ENCODE peak calls at places on chromosomes 3 and 15, in seven cellular contexts. One of them, this sample, is unnamed.

GRCh38 chr15:63483521-63484371 is 20.6 kb upstream of the USP3 start:
- DNase-seq in fibroblast of mammary gland: peak
- DNase-seq in astrocyte of the spinal cord: no peak
- DNase-seq in fibroblast of villous mesenchyme: no peak
- DNase-seq in prostate gland: no peak
- DNase-seq in neural progenitor cell: no peak
- DNase-seq in cardiac fibroblast: peak
- DNase-seq in this sample: peak

GRCh38 chr15:61835476-61836106 is 224.7 kb downstream of the VPS13C start:
- DNase-seq in fibroblast of mammary gland: peak
- DNase-seq in astrocyte of the spinal cord: peak
- DNase-seq in fibroblast of villous mesenchyme: peak
- DNase-seq in prostate gland: peak
- DNase-seq in neural progenitor cell: peak
- DNase-seq in cardiac fibroblast: peak
- DNase-seq in this sample: peak

GRCh38 chr15:49290204-49290603 is 120.2 kb downstream of the GALK2 start:
- DNase-seq in fibroblast of mammary gland: no peak
- DNase-seq in astrocyte of the spinal cord: no peak
- DNase-seq in fibroblast of villous mesenchyme: no peak
- DNase-seq in prostate gland: no peak
- DNase-seq in neural progenitor cell: no peak
- DNase-seq in cardiac fibroblast: no peak
- DNase-seq in this sample: no peak

GRCh38 chr3:179321585-179322322 is 1.1 kb upstream of the ZNF639 start:
- DNase-seq in fibroblast of mammary gland: peak
- DNase-seq in astrocyte of the spinal cord: peak
- DNase-seq in fibroblast of villous mesenchyme: peak
- DNase-seq in prostate gland: no peak
- DNase-seq in neural progenitor cell: peak
- DNase-seq in cardiac fibroblast: peak
- DNase-seq in this sample: peak

GRCh38 chr3:175179055-175179454 is 319.9 kb downstream of the NAALADL2 start:
- DNase-seq in fibroblast of mammary gland: no peak
- DNase-seq in astrocyte of the spinal cord: peak
- DNase-seq in fibroblast of villous mesenchyme: no peak
- DNase-seq in prostate gland: no peak
- DNase-seq in neural progenitor cell: no peak
- DNase-seq in cardiac fibroblast: no peak
- DNase-seq in this sample: no peak

GRCh38 chr15:33956397-33956796 is 11.9 kb upstream of the CHRM5 start:
- DNase-seq in fibroblast of mammary gland: peak
- DNase-seq in astrocyte of the spinal cord: no peak
- DNase-seq in fibroblast of villous mesenchyme: no peak
- DNase-seq in prostate gland: no peak
- DNase-seq in neural progenitor cell: no peak
- DNase-seq in cardiac fibroblast: peak
- DNase-seq in this sample: no peak

GRCh38 chr3:38002291-38002876 is 11.8 kb downstream of the VILL start:
- DNase-seq in fibroblast of mammary gland: no peak
- DNase-seq in astrocyte of the spinal cord: no peak
- DNase-seq in fibroblast of villous mesenchyme: no peak
- DNase-seq in prostate gland: no peak
- DNase-seq in neural progenitor cell: no peak
- DNase-seq in cardiac fibroblast: no peak
- DNase-seq in this sample: no peak

GRCh38 chr3:41045491-41045890 is 153.8 kb upstream of the CTNNB1 start:
- DNase-seq in fibroblast of mammary gland: no peak
- DNase-seq in astrocyte of the spinal cord: no peak
- DNase-seq in fibroblast of villous mesenchyme: no peak
- DNase-seq in prostate gland: no peak
- DNase-seq in neural progenitor cell: no peak
- DNase-seq in cardiac fibroblast: no peak
- DNase-seq in this sample: no peak

GRCh38 chr15:73906346-73907017 is 19.8 kb upstream of the LOXL1 start:
- DNase-seq in fibroblast of mammary gland: peak
- DNase-seq in astrocyte of the spinal cord: peak
- DNase-seq in fibroblast of villous mesenchyme: no peak
- DNase-seq in prostate gland: no peak
- DNase-seq in neural progenitor cell: no peak
- DNase-seq in cardiac fibroblast: peak
- DNase-seq in this sample: no peak

GRCh38 chr3:183563686-183563941 is 8.1 kb upstream of the KLHL6 start:
- DNase-seq in fibroblast of mammary gland: no peak
- DNase-seq in astrocyte of the spinal cord: no peak
- DNase-seq in fibroblast of villous mesenchyme: no peak
- DNase-seq in prostate gland: no peak
- DNase-seq in neural progenitor cell: no peak
- DNase-seq in cardiac fibroblast: no peak
- DNase-seq in this sample: no peak

GRCh38 chr3:183564046-183564445 is 8.5 kb upstream of the KLHL6 start:
- DNase-seq in fibroblast of mammary gland: no peak
- DNase-seq in astrocyte of the spinal cord: no peak
- DNase-seq in fibroblast of villous mesenchyme: no peak
- DNase-seq in prostate gland: no peak
- DNase-seq in neural progenitor cell: no peak
- DNase-seq in cardiac fibroblast: no peak
- DNase-seq in this sample: no peak

GRCh38 chr3:183555541-183556081 is at the start of gene KLHL6:
- DNase-seq in fibroblast of mammary gland: no peak
- DNase-seq in astrocyte of the spinal cord: no peak
- DNase-seq in fibroblast of villous mesenchyme: no peak
- DNase-seq in prostate gland: no peak
- DNase-seq in neural progenitor cell: no peak
- DNase-seq in cardiac fibroblast: peak
- DNase-seq in this sample: no peak

GRCh38 chr3:183560607-183561006 is 5.1 kb upstream of the KLHL6 start:
- DNase-seq in fibroblast of mammary gland: no peak
- DNase-seq in astrocyte of the spinal cord: no peak
- DNase-seq in fibroblast of villous mesenchyme: no peak
- DNase-seq in prostate gland: no peak
- DNase-seq in neural progenitor cell: peak
- DNase-seq in cardiac fibroblast: no peak
- DNase-seq in this sample: peak
- TF ChIP-seq CTCF in fibroblast of mammary gland: no peak
- TF ChIP-seq CTCF in astrocyte of the spinal cord: no peak
- TF ChIP-seq CTCF in fibroblast of villous mesenchyme: peak
- TF ChIP-seq CTCF in prostate gland: no peak
- TF ChIP-seq CTCF in neural progenitor cell: peak
- TF ChIP-seq CTCF in cardiac fibroblast: no peak
- TF ChIP-seq CTCF in this sample: no peak

GRCh38 chr3:194686414-194686815 is 732 bp downstream of the FAM43A start:
- DNase-seq in fibroblast of mammary gland: no peak
- DNase-seq in astrocyte of the spinal cord: no peak
- DNase-seq in fibroblast of villous mesenchyme: no peak
- DNase-seq in prostate gland: no peak
- DNase-seq in neural progenitor cell: no peak
- DNase-seq in cardiac fibroblast: no peak
- DNase-seq in this sample: no peak

GRCh38 chr3:194686816-194687637 is 1.3 kb downstream of the FAM43A start:
- DNase-seq in fibroblast of mammary gland: peak
- DNase-seq in astrocyte of the spinal cord: peak
- DNase-seq in fibroblast of villous mesenchyme: peak
- DNase-seq in prostate gland: no peak
- DNase-seq in neural progenitor cell: peak
- DNase-seq in cardiac fibroblast: peak
- DNase-seq in this sample: no peak

GRCh38 chr3:194688946-194689345 is 3.3 kb downstream of the FAM43A start:
- DNase-seq in fibroblast of mammary gland: no peak
- DNase-seq in astrocyte of the spinal cord: no peak
- DNase-seq in fibroblast of villous mesenchyme: no peak
- DNase-seq in prostate gland: no peak
- DNase-seq in neural progenitor cell: no peak
- DNase-seq in cardiac fibroblast: no peak
- DNase-seq in this sample: no peak

GRCh38 chr3:194688207-194688711 is 2.6 kb downstream of the FAM43A start:
- DNase-seq in fibroblast of mammary gland: no peak
- DNase-seq in astrocyte of the spinal cord: peak
- DNase-seq in fibroblast of villous mesenchyme: peak
- DNase-seq in prostate gland: no peak
- DNase-seq in neural progenitor cell: peak
- DNase-seq in cardiac fibroblast: peak
- DNase-seq in this sample: no peak

DNA sequence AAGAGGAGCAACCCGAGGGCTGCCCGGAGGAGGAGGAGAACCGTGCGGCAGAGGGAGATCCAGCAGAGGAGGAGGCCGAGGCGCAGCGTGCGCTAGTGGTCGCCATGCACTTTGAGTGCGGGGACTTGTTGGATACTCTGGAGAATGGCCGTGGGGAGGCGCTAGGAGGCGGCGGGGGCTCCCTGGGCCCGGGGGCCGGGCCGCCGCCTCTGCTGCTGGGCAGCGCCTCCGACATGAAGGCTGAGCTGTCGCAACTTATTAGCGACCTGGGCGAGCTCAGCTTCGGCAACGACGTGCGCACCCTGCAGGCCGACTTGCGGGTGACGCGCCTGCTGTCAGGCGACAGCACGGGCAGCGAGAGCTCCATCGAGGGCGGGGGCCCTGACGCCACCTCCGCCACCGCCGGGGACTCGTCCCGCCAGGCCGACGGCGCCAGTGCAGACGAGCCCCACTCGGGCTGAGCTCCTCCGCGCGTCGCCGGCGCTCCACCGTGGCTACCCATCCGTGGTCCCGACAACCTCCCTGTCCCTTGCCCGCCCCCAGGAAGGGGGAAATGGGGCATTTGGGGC is 2.0 kb downstream of the FAM43A start:
- DNase-seq in fibroblast of mammary gland: peak
- DNase-seq in astrocyte of the spinal cord: peak
- DNase-seq in fibroblast of villous mesenchyme: peak
- DNase-seq in prostate gland: peak
- DNase-seq in neural progenitor cell: peak
- DNase-seq in cardiac fibroblast: peak
- DNase-seq in this sample: no peak
- TF ChIP-seq CTCF in fibroblast of mammary gland: peak
- TF ChIP-seq CTCF in astrocyte of the spinal cord: peak
- TF ChIP-seq CTCF in fibroblast of villous mesenchyme: peak
- TF ChIP-seq CTCF in prostate gland: peak
- TF ChIP-seq CTCF in neural progenitor cell: peak
- TF ChIP-seq CTCF in cardiac fibroblast: peak
- TF ChIP-seq CTCF in this sample: no peak

DNA sequence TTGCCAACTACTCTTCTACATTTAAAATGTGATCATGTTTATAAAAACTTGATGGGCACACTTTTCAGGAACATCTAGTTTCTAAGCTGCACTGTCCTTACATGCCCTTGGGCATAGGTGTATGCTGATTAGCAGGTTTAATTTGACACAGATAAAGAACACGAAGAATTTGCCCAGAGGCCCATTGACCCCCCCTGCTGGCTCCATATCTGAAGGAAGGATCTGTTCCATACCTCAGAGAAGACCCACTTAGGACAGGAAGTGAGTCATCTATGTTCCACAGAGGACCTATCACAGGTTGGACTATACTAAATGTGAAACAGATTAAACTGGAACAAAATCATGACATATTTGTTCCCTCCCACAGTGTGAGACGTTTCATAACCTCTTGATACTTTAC is 92.8 kb upstream of the LPP start:
- DNase-seq in fibroblast of mammary gland: peak
- DNase-seq in astrocyte of the spinal cord: peak
- DNase-seq in fibroblast of villous mesenchyme: peak
- DNase-seq in prostate gland: peak
- DNase-seq in neural progenitor cell: no peak
- DNase-seq in cardiac fibroblast: no peak
- DNase-seq in this sample: peak
- TF ChIP-seq CTCF in fibroblast of mammary gland: no peak
- TF ChIP-seq CTCF in astrocyte of the spinal cord: no peak
- TF ChIP-seq CTCF in fibroblast of villous mesenchyme: no peak
- TF ChIP-seq CTCF in prostate gland: no peak
- TF ChIP-seq CTCF in neural progenitor cell: no peak
- TF ChIP-seq CTCF in cardiac fibroblast: no peak
- TF ChIP-seq CTCF in this sample: no peak

GRCh38 chr3:52391096-52391495 is 53.8 kb downstream of the SEMA3G start:
- DNase-seq in fibroblast of mammary gland: no peak
- DNase-seq in astrocyte of the spinal cord: no peak
- DNase-seq in fibroblast of villous mesenchyme: no peak
- DNase-seq in prostate gland: no peak
- DNase-seq in neural progenitor cell: no peak
- DNase-seq in cardiac fibroblast: no peak
- DNase-seq in this sample: no peak

GRCh38 chr3:52387481-52387880 is 57.4 kb downstream of the SEMA3G start:
- DNase-seq in fibroblast of mammary gland: no peak
- DNase-seq in astrocyte of the spinal cord: no peak
- DNase-seq in fibroblast of villous mesenchyme: no peak
- DNase-seq in prostate gland: no peak
- DNase-seq in neural progenitor cell: no peak
- DNase-seq in cardiac fibroblast: no peak
- DNase-seq in this sample: no peak

GRCh38 chr3:52392216-52392930 is 52.5 kb downstream of the SEMA3G start:
- DNase-seq in fibroblast of mammary gland: no peak
- DNase-seq in astrocyte of the spinal cord: no peak
- DNase-seq in fibroblast of villous mesenchyme: no peak
- DNase-seq in prostate gland: no peak
- DNase-seq in neural progenitor cell: no peak
- DNase-seq in cardiac fibroblast: no peak
- DNase-seq in this sample: no peak

GRCh38 chr3:52388348-52388821 is 56.5 kb downstream of the SEMA3G start:
- DNase-seq in fibroblast of mammary gland: no peak
- DNase-seq in astrocyte of the spinal cord: no peak
- DNase-seq in fibroblast of villous mesenchyme: no peak
- DNase-seq in prostate gland: no peak
- DNase-seq in neural progenitor cell: peak
- DNase-seq in cardiac fibroblast: no peak
- DNase-seq in this sample: no peak

GRCh38 chr3:52388933-52389332 is 56.0 kb downstream of the SEMA3G start:
- DNase-seq in fibroblast of mammary gland: no peak
- DNase-seq in astrocyte of the spinal cord: no peak
- DNase-seq in fibroblast of villous mesenchyme: no peak
- DNase-seq in prostate gland: no peak
- DNase-seq in neural progenitor cell: no peak
- DNase-seq in cardiac fibroblast: no peak
- DNase-seq in this sample: peak
- TF ChIP-seq CTCF in fibroblast of mammary gland: no peak
- TF ChIP-seq CTCF in astrocyte of the spinal cord: no peak
- TF ChIP-seq CTCF in fibroblast of villous mesenchyme: no peak
- TF ChIP-seq CTCF in prostate gland: no peak
- TF ChIP-seq CTCF in neural progenitor cell: no peak
- TF ChIP-seq CTCF in cardiac fibroblast: no peak
- TF ChIP-seq CTCF in this sample: no peak

DNA sequence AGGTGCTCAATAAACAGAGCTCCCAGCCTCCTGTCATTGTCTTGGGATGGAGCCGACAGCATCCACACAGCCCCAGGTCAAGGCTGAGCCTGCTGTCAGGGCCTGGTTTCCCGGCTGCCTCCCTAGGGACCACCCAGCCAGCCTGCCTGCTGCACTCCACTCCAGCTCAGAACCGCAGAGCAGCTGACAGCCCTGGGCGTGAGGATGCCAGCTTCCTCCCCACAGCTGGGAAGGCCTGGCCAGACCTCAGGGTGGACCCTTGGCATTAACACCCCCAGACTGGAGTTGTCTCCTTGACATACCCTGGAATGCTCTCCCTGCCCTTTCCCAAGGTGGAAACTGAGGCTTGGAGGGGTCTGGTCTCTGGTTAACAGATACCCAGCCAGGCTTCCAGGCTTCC is 112.0 kb downstream of the WNT7A start:
- DNase-seq in fibroblast of mammary gland: no peak
- DNase-seq in astrocyte of the spinal cord: no peak
- DNase-seq in fibroblast of villous mesenchyme: no peak
- DNase-seq in prostate gland: no peak
- DNase-seq in neural progenitor cell: no peak
- DNase-seq in cardiac fibroblast: no peak
- DNase-seq in this sample: no peak
- TF ChIP-seq CTCF in fibroblast of mammary gland: no peak
- TF ChIP-seq CTCF in astrocyte of the spinal cord: no peak
- TF ChIP-seq CTCF in fibroblast of villous mesenchyme: no peak
- TF ChIP-seq CTCF in prostate gland: no peak
- TF ChIP-seq CTCF in neural progenitor cell: no peak
- TF ChIP-seq CTCF in cardiac fibroblast: no peak
- TF ChIP-seq CTCF in this sample: no peak